ENCODE peak calls at places on chromosomes 13 and 19, in seven cellular contexts. G is heart right ventricle; U is CD8-positive, alpha-beta T cell; K is psoas muscle; W is neuronal stem cell; Z is H9; M is dorsolateral prefrontal cortex. S is an unnamed sample. For H3K27me3, the result is how much of the 10 kb centered on the place peaks cover.

GRCh38 chr19:18848860-18849661 is 17.3 kb downstream of the UPF1 start:
- DNase-seq in G (peak), U (no peak), K (peak), W (no peak), Z (no peak), M (peak), S (peak)

GRCh38 chr19:47057328-47057727 is 8.9 kb upstream of the TMEM160 start:
- DNase-seq in G (no peak), U (no peak), K (no peak), W (no peak), Z (no peak), M (no peak), S (no peak)

GRCh38 chr13:74210693-74211393 is 76.6 kb upstream of the KLF12 start:
- DNase-seq in G (no peak), U (no peak), K (no peak), W (no peak), Z (no peak), M (no peak), S (peak)

GRCh38 chr13:92224052-92224821 is 825.8 kb downstream of the GPC5 start:
- DNase-seq in G (no peak), U (no peak), K (no peak), W (no peak), Z (no peak), M (no peak), S (no peak)

GRCh38 chr19:48724796-48725753 is 5.5 kb upstream of the MAMSTR start:
- DNase-seq in G (peak), U (no peak), K (no peak), W (no peak), Z (peak), M (no peak), S (peak)

GRCh38 chr13:25901460-25902376 is 150.1 kb downstream of the SHISA2 start:
- DNase-seq in G (no peak), U (peak), K (no peak), W (no peak), Z (no peak), M (no peak), S (no peak)

GRCh38 chr19:54388001-54388802 is 23.5 kb upstream of the LAIR1 start:
- DNase-seq in G (no peak), U (peak), K (no peak), W (no peak), Z (no peak), M (no peak), S (no peak)

GRCh38 chr19:1068111-1069001 is 1.4 kb downstream of the ARHGAP45 start:
- DNase-seq in G (peak), U (peak), K (peak), W (no peak), Z (no peak), M (no peak), S (no peak)

GRCh38 chr19:10936661-10937084 is 8.1 kb downstream of the TIMM29 start:
- DNase-seq in G (peak), U (peak), K (no peak), W (peak), Z (peak), M (peak), S (no peak)

GRCh38 chr13:32650705-32651311 is 64.6 kb downstream of the PDS5B start:
- DNase-seq in G (peak), U (peak), K (no peak), W (peak), Z (peak), M (peak), S (peak)

GRCh38 chr13:23544668-23545067 is 25.5 kb upstream of the TNFRSF19 start:
- DNase-seq in G (no peak), U (no peak), K (no peak), W (no peak), Z (no peak), M (no peak), S (no peak)

GRCh38 chr19:31340059-31341025 is 8.9 kb downstream of the TSHZ3 start:
- DNase-seq in G (no peak), U (no peak), K (no peak), W (no peak), Z (peak), M (peak), S (no peak)

GRCh38 chr13:91313103-91313502 is 34.4 kb upstream of the MIR17HG start:
- DNase-seq in G (no peak), U (no peak), K (no peak), W (no peak), Z (no peak), M (no peak), S (no peak)

GRCh38 chr13:82961757-82962156 is 920.5 kb downstream of the SLITRK1 start:
- DNase-seq in G (no peak), U (no peak), K (no peak), W (no peak), Z (no peak), M (no peak), S (no peak)

GRCh38 chr13:23701646-23702045 is 131.4 kb downstream of the TNFRSF19 start:
- DNase-seq in G (peak), U (no peak), K (peak), W (no peak), Z (no peak), M (no peak), S (peak)

GRCh38 chr13:105972306-105972721 is 563.1 kb downstream of the EFNB2 start:
- DNase-seq in G (no peak), U (no peak), K (no peak), W (no peak), Z (no peak), M (no peak), S (no peak)

GRCh38 chr13:45473627-45474026 is 8.9 kb downstream of the COG3 start:
- DNase-seq in G (no peak), U (peak), K (no peak), W (no peak), Z (peak), M (no peak), S (no peak)

GRCh38 chr13:51397262-51397933 is 55.4 kb downstream of the INTS6 start:
- DNase-seq in G (no peak), U (no peak), K (no peak), W (no peak), Z (no peak), M (no peak), S (peak)

GRCh38 chr19:5369962-5370367 is 29.4 kb upstream of the PTPRS start:
- DNase-seq in G (no peak), U (peak), K (peak), W (peak), Z (peak), M (peak), S (no peak)

GRCh38 chr19:1224847-1225246 is 13.0 kb downstream of the CBARP start:
- DNase-seq in G (no peak), U (peak), K (no peak), W (no peak), Z (no peak), M (no peak), S (no peak)

GRCh38 chr13:109383683-109384082 is 402.7 kb downstream of the IRS2 start:
- DNase-seq in G (no peak), U (no peak), K (no peak), W (no peak), Z (no peak), M (no peak), S (no peak)

GRCh38 chr13:37446503-37446902 is 152.1 kb downstream of the POSTN start:
- DNase-seq in G (no peak), U (no peak), K (no peak), W (no peak), Z (no peak), M (no peak), S (no peak)

GRCh38 chr19:4971424-4971793 is 2.5 kb downstream of the KDM4B start:
- DNase-seq in G (no peak), U (no peak), K (no peak), W (no peak), Z (peak), M (no peak), S (peak)

GRCh38 chr13:22357132-22357531 is 686.3 kb downstream of the FGF9 start:
- DNase-seq in G (peak), U (no peak), K (no peak), W (no peak), Z (no peak), M (no peak), S (no peak)

GRCh38 chr19:44846455-44847143 is 502 bp downstream of the NECTIN2 start:
- DNase-seq in G (peak), U (no peak), K (peak), W (peak), Z (peak), M (no peak), S (no peak)

GRCh38 chr13:93249259-93249917 is 22.8 kb downstream of the GPC6 start:
- DNase-seq in G (no peak), U (no peak), K (no peak), W (no peak), Z (no peak), M (no peak), S (no peak)

GRCh38 chr19:47704024-47704423 is 9.2 kb upstream of the EHD2 start:
- DNase-seq in G (no peak), U (no peak), K (no peak), W (no peak), Z (no peak), M (no peak), S (no peak)

GRCh38 chr13:28623782-28624706 is 34.9 kb upstream of the POMP start:
- DNase-seq in G (no peak), U (no peak), K (no peak), W (no peak), Z (no peak), M (no peak), S (no peak)

GRCh38 chr13:24244802-24245201 is 64.6 kb upstream of the C1QTNF9 start:
- DNase-seq in G (no peak), U (no peak), K (no peak), W (no peak), Z (no peak), M (no peak), S (no peak)

GRCh38 chr13:99908129-99908805 is 63.3 kb downstream of the ZIC5 start:
- DNase-seq in G (no peak), U (no peak), K (no peak), W (no peak), Z (no peak), M (no peak), S (no peak)

GRCh38 chr13:112346173-112346898 is 29.8 kb upstream of the SPACA7 start:
- DNase-seq in G (no peak), U (no peak), K (no peak), W (no peak), Z (peak), M (no peak), S (no peak)
- H3K27me3 ChIP-seq in G (half or more), U (under half), K (under half), W (under half), Z (under half), M (under half), S (under half)

GRCh38 chr19:42159942-42160341 is 27.7 kb upstream of the POU2F2 start:
- DNase-seq in G (no peak), U (no peak), K (no peak), W (no peak), Z (no peak), M (no peak), S (no peak)
- H3K27me3 ChIP-seq in G (half or more), U (under half), K (under half), W (under half), Z (under half), M (under half), S (under half)

DNA sequence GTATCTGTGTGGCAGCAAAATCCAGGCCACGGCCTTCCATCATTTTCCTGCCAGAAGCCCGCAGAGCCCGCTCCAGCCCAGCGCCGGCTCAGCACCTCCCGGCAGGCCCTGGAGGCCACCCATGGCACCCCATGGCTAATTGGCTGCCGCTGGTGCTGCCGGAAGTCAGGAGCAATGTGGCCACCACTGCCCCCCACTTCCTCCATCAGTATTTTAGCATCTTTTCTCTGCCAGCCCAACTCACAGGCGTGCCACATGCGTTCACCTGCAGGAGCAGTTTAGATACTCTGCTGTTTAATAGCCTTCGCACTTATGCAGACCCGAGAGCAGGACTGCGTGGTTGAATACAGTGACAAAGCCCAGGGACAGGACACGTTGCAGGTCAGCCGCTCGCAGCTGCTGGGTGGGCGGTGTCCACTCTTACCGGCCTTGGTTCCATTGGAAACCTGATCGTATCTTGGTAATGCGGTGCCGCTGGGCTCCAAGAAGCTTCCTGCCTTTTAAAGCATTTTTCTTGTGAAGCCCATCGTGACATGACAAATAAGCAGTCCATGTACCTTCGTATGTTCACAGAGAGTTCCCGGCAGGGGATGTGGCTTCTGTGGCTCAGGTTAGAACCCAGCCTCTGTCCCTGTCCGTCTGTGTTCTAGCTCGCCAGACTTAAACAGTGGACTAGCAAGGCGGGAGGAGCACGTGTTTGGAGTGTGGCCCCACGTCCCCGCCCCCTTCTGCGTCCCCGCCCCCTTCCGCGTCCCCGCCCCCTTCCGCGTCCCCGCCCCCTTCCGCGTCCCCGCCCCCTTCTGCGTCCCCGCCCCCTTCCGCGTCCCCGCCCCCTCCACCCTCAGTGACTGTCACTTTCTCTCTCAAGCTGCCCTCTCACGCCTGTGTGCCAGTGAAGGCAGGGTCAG is 162.0 kb upstream of the SOX1 start:
- DNase-seq in G (no peak), U (no peak), K (no peak), W (no peak), Z (peak), M (peak), S (no peak)
- H3K27me3 ChIP-seq in G (under half), U (under half), K (under half), W (under half), Z (under half), M (under half), S (under half)

GRCh38 chr19:51469629-51470028 is 8.7 kb upstream of the CEACAM18 start:
- DNase-seq in G (no peak), U (no peak), K (no peak), W (no peak), Z (no peak), M (no peak), S (no peak)

GRCh38 chr19:51468545-51468920 is 9.8 kb upstream of the CEACAM18 start:
- DNase-seq in G (no peak), U (no peak), K (no peak), W (no peak), Z (no peak), M (no peak), S (no peak)

GRCh38 chr19:51469162-51469561 is 9.2 kb upstream of the CEACAM18 start:
- DNase-seq in G (no peak), U (no peak), K (no peak), W (no peak), Z (no peak), M (no peak), S (no peak)

GRCh38 chr19:51470966-51471365 is 7.4 kb upstream of the CEACAM18 start:
- DNase-seq in G (no peak), U (no peak), K (no peak), W (no peak), Z (no peak), M (no peak), S (no peak)

GRCh38 chr19:51467864-51468544 is 9.8 kb upstream of the SIGLEC8 start:
- DNase-seq in G (no peak), U (no peak), K (no peak), W (no peak), Z (no peak), M (no peak), S (no peak)
- H3K27me3 ChIP-seq in G (under half), U (under half), K (under half), W (under half), Z (under half), M (under half), S (under half)

DNA sequence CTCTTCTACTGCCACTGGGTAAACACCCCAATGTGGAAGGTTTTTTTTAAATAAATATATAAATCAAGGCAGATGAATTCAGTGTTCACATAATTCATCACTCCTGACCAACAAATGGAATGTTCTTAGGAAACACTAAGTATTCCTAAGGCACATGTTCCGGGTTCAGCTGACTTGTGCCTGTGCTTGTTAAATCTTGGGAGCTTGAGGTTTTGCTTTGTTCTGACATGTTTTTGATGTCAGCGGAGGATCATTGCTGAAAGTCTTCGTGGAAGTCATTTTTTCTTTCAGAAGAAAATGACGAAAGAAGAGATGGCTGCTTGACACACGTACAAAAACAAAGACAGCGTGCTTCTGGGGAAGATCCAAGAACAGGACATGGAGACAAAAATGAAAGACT is 185.8 kb downstream of the MZT1 start:
- DNase-seq in G (no peak), U (no peak), K (no peak), W (no peak), Z (no peak), M (no peak), S (no peak)
- H3K27me3 ChIP-seq in G (under half), U (under half), K (under half), W (under half), Z (under half), M (under half), S (under half)

DNA sequence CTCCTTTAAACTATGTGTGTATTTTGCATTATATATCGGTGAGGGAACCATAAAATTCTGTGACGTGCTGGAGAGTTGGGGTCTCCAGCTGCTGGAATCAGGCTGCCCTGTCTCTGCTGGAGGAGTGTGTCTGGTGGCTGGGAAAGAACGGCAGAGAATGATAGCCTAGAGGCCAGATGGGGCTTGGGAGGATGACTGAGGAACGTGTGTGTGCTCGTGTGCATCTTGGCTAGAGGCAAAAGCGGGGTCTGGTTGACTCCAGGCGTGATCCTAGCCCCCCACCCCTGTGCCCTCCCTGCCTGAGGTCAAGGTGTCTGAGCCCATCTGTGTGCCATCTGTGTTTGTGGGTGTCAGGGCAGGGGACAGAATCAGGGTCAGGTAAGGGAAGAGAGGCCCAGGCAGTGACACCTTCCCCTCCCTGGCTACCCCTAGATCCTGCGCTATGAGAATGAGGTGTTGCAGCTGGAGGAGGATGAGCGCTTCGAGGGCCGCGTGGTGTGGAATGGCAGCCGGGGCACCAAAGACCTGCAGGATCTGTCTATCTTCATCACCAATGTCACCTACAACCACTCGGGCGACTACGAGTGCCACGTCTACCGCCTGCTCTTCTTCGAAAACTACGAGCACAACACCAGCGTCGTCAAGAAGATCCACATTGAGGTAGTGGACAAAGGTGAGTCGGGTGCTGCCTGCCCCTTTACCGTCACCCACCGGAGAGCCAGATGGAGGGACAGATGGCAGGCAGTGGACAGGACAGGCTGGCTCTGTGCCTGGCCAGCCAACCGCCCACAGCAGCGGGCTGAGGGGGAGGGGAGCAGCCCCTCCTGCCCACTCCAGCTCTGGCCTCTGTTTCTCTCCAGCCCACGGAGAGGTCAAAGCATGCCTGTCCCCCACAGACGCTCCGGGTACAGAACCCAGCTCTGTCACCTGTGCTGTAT is 3.1 kb downstream of the SCN1B start:
- DNase-seq in G (no peak), U (no peak), K (no peak), W (no peak), Z (no peak), M (no peak), S (no peak)
- H3K27me3 ChIP-seq in G (under half), U (under half), K (under half), W (under half), Z (under half), M (under half), S (under half)

DNA sequence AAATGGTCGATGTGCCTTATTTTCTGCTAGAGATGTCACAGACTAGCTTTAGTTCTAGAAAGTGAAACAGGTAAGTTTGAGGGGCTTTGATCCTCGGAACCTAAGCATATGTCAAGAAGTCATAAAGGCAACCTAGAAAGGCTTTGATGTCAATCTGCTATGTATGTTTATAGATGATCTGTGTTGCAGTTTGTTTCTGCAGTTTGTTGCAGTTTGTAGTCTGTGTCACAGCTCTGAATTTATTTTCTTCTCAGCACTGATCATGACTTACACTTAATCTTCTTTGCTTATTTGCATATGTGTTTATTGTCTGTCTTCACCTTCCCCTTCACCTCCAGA is 5.9 kb downstream of the LSM14A start:
- DNase-seq in G (no peak), U (no peak), K (no peak), W (no peak), Z (no peak), M (no peak), S (no peak)
- H3K27me3 ChIP-seq in G (under half), U (under half), K (under half), W (under half), Z (under half), M (under half), S (under half)

GRCh38 chr19:50551034-50551712 is 17.1 kb downstream of the LRRC4B start:
- DNase-seq in G (no peak), U (no peak), K (no peak), W (no peak), Z (no peak), M (no peak), S (no peak)
- H3K27me3 ChIP-seq in G (half or more), U (under half), K (half or more), W (under half), Z (under half), M (under half), S (under half)